ENCODE peak calls at places on chromosomes 5 and 9, in eight cellular contexts. V, Q, T, B, O, G, W and H are unnamed samples.

GRCh38 chr5:141853895-141854626 is 24.1 kb downstream of the PCDH1 start:
- DNase-seq in V (no peak), Q (no peak), T (no peak), B (no peak), O (no peak), G (no peak), W (no peak), H (no peak)

GRCh38 chr9:132160802-132161742 is 786 bp upstream of the NTNG2 start:
- DNase-seq in V (no peak), Q (peak), T (peak), B (peak), O (peak), G (no peak), W (no peak), H (peak)

GRCh38 chr5:9401786-9402472 is 143.9 kb downstream of the SEMA5A start:
- DNase-seq in V (no peak), Q (no peak), T (no peak), B (peak), O (no peak), G (no peak), W (no peak), H (no peak)

GRCh38 chr5:77882670-77883257 is 106.6 kb upstream of the TBCA start:
- DNase-seq in V (no peak), Q (no peak), T (no peak), B (peak), O (peak), G (no peak), W (no peak), H (no peak)

GRCh38 chr9:33458444-33458843 is 11.1 kb upstream of the AQP3 start:
- DNase-seq in V (peak), Q (no peak), T (peak), B (no peak), O (peak), G (no peak), W (peak), H (peak)

GRCh38 chr9:92970467-92970923 is 23.2 kb downstream of the FGD3 start:
- DNase-seq in V (no peak), Q (no peak), T (no peak), B (no peak), O (peak), G (no peak), W (no peak), H (no peak)

GRCh38 chr9:16960084-16960483 is 89.6 kb upstream of the BNC2 start:
- DNase-seq in V (no peak), Q (no peak), T (no peak), B (no peak), O (peak), G (no peak), W (no peak), H (no peak)

GRCh38 chr5:141637266-141637692 is 482 bp downstream of the RELL2 start:
- DNase-seq in V (peak), Q (peak), T (peak), B (no peak), O (peak), G (no peak), W (no peak), H (peak)